ENCODE peak calls at places on chromosome 16, in five cellular contexts. R, Z, K, U and M are unnamed samples.

GRCh38 chr16:65624696-65625095 is 502.8 kb upstream of the CDH11 start:
- DNase-seq in U (no peak), Z (no peak), R (no peak), K (peak), M (no peak)

GRCh38 chr16:28188085-28188916 is 23.5 kb downstream of the XPO6 start:
- DNase-seq in U (no peak), Z (no peak), R (no peak), K (peak), M (no peak)

GRCh38 chr16:85461814-85462404 is 151.2 kb upstream of the GSE1 start:
- DNase-seq in K (peak), R (no peak), U (no peak), Z (peak), M (no peak)

GRCh38 chr16:2852003-2852730 is 5.8 kb downstream of the PRSS22 start:
- DNase-seq in K (no peak), Z (no peak), R (no peak), U (no peak), M (no peak)

GRCh38 chr16:66903544-66904427 is 14.9 kb downstream of the CDH16 start:
- DNase-seq in Z (no peak), R (no peak), K (no peak), U (no peak), M (no peak)

GRCh38 chr16:11200523-11201063 is 55.4 kb downstream of the SOCS1 start:
- DNase-seq in U (no peak), K (no peak), Z (no peak), R (no peak), M (no peak)

GRCh38 chr16:87114832-87115231 is 202.4 kb downstream of the C16orf95 start:
- DNase-seq in Z (no peak), U (no peak), R (no peak), K (no peak), M (no peak)

GRCh38 chr16:66714659-66715307 is 18.2 kb upstream of the CMTM4 start:
- DNase-seq in U (no peak), R (no peak), K (no peak), Z (no peak), M (no peak)

GRCh38 chr16:64144612-64145011 is 977.3 kb downstream of the CDH11 start:
- DNase-seq in Z (no peak), R (no peak), K (peak), U (no peak), M (no peak)

GRCh38 chr16:14300631-14301149 is 229.6 kb downstream of the MRTFB start:
- DNase-seq in Z (peak), K (peak), R (peak), U (no peak), M (no peak)

GRCh38 chr16:11565665-11566064 is 21.1 kb downstream of the LITAF start:
- DNase-seq in R (no peak), Z (no peak), K (no peak), U (no peak), M (no peak)

GRCh38 chr16:76265434-76266045 is 11.7 kb upstream of the CNTNAP4 start:
- DNase-seq in R (peak), U (no peak), Z (peak), K (peak), M (no peak)

GRCh38 chr16:64715624-64716023 is 406.2 kb downstream of the CDH11 start:
- DNase-seq in U (no peak), Z (no peak), R (no peak), K (no peak), M (no peak)

GRCh38 chr16:3597676-3598075 is 13.7 kb downstream of the SLX4 start:
- DNase-seq in U (no peak), Z (no peak), R (no peak), K (no peak), M (no peak)

GRCh38 chr16:79933586-79933985 is 333.0 kb upstream of the MAF start:
- DNase-seq in R (no peak), Z (no peak), U (no peak), K (no peak), M (no peak)

GRCh38 chr16:68319185-68319908 is 8.5 kb downstream of the PRMT7 start:
- DNase-seq in K (no peak), Z (no peak), U (no peak), R (no peak), M (no peak)